ENCODE peak calls at places on chromosome 21, in eight cellular contexts. H is A549, D is uterus, V is heart left ventricle, I is left lung, O is cardiac muscle cell, R is gastrocnemius medialis, F is kidney. J is an unnamed sample.

GRCh38 chr21:41952568-41953248 is 1.1 kb downstream of the C2CD2 start:
- DNase-seq in R (no peak), F (peak; percentile 78), D (no peak), I (no peak), V (no peak), O (no peak), H (no peak), J (no peak)

GRCh38 chr21:42746593-42747266 is 93.3 kb downstream of the PDE9A start:
- DNase-seq in H (no peak), D (no peak), V (peak; percentile 72), R (no peak), O (no peak), F (peak; percentile 80), I (peak; percentile 82), J (no peak)

GRCh38 chr21:45496968-45497845 is 45.0 kb downstream of the SLC19A1 start:
- DNase-seq in R (no peak), O (no peak), H (no peak), F (peak; percentile 73), D (no peak), V (peak; percentile 20), I (peak; percentile 30), J (peak; percentile 36)

GRCh38 chr21:36452281-36452680 is 27.6 kb downstream of the CLDN14 start:
- DNase-seq in O (no peak), I (no peak), F (no peak), V (no peak), D (no peak), R (no peak), H (no peak), J (no peak)

GRCh38 chr21:42191978-42192595 is 26.9 kb upstream of the ABCG1 start:
- DNase-seq in F (no peak), V (no peak), I (no peak), O (no peak), H (no peak), R (no peak), D (no peak), J (no peak)

GRCh38 chr21:35801388-35801787 is 258.9 kb downstream of the SETD4 start:
- DNase-seq in F (no peak), O (no peak), V (no peak), H (no peak), I (no peak), D (no peak), R (no peak), J (no peak)

GRCh38 chr21:45468051-45468970 is 63.3 kb downstream of the COL18A1 start:
- DNase-seq in R (no peak), I (no peak), H (no peak), O (no peak), V (peak; percentile 26), F (peak; percentile 76), D (no peak), J (no peak)

GRCh38 chr21:43758132-43758619 is 17.9 kb downstream of the CSTB start:
- DNase-seq in O (peak; percentile 86), D (peak; percentile 65), I (no peak), F (no peak), R (no peak), H (no peak), V (no peak), J (peak; percentile 60)

GRCh38 chr21:45887788-45888187 is 93.8 kb upstream of the COL6A1 start:
- DNase-seq in O (no peak), I (no peak), R (no peak), H (no peak), D (no peak), V (peak; percentile 77), F (peak; percentile 53), J (no peak)

GRCh38 chr21:44985441-44986401 is 45.9 kb downstream of the SLX9 start:
- DNase-seq in V (peak; percentile 23), D (peak; percentile 12), I (peak; percentile 28), H (no peak), F (peak; percentile 72), R (no peak), O (no peak), J (no peak)

GRCh38 chr21:44878053-44878982 is 4.8 kb upstream of the PTTG1IP start:
- DNase-seq in O (no peak), H (no peak), V (peak; percentile 23), F (no peak), D (no peak), R (no peak), I (no peak), J (peak; percentile 56)

GRCh38 chr21:42617476-42617875 is 35.9 kb upstream of the PDE9A start:
- DNase-seq in O (no peak), V (no peak), I (no peak), F (no peak), H (no peak), D (peak; percentile 9), R (no peak), J (no peak)

GRCh38 chr21:44507673-44508425 is 32.1 kb downstream of the KRTAP10-1 start:
- DNase-seq in H (no peak), I (no peak), D (no peak), F (peak; percentile 50), V (peak; percentile 15), R (no peak), O (no peak), J (no peak)

GRCh38 chr21:35051287-35051818 is 2.3 kb upstream of the RUNX1 start:
- DNase-seq in D (peak; percentile 31), F (peak; percentile 87), I (peak; percentile 91), R (peak; percentile 88), H (peak; percentile 43), O (peak; percentile 95), V (peak; percentile 91), J (peak; percentile 75)

GRCh38 chr21:44074315-44074958 is 32.8 kb upstream of the PWP2 start:
- DNase-seq in V (no peak), I (no peak), O (no peak), H (no peak), F (no peak), D (no peak), R (no peak), J (no peak)

DNA sequence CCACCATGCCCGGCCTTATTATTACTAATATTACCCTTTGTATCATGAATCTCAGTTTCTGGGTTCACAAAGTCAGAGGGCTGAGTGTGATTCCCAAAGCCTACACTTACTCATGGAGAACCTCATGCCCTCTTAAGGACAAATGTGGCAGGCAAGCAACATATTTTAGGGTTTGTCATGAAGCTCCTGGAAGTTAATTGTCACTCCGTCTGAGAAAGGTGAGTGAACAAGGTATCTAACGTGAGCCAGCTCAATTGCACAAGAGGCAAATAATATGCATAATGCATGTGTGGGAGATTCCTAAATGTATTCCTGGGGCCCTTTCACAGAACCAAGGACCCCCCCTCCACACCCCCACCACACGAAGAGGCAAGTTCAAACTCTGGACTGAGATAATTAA is 10.1 kb upstream of the TIAM1 start:
- DNase-seq in O (no peak), R (no peak), F (no peak), H (no peak), D (no peak), I (no peak), V (no peak), J (no peak)
- H3K4me3 ChIP-seq in O (no peak overlapping the region), R (no peak overlapping the region), F (no peak overlapping the region), H (no peak overlapping the region), D (no peak overlapping the region), I (no peak overlapping the region), V (no peak overlapping the region), J (no peak overlapping the region)

GRCh38 chr21:39630827-39631226 is 18.1 kb downstream of the B3GALT5 start:
- DNase-seq in H (no peak), R (no peak), O (no peak), V (no peak), F (no peak), D (no peak), I (no peak), J (no peak)

GRCh38 chr21:39631842-39632577 is 19.3 kb downstream of the B3GALT5 start:
- DNase-seq in F (no peak), R (no peak), H (no peak), O (no peak), D (no peak), V (no peak), I (no peak), J (no peak)

GRCh38 chr21:39628380-39628779 is 15.6 kb downstream of the B3GALT5 start:
- DNase-seq in O (no peak), F (no peak), D (no peak), I (no peak), V (no peak), R (no peak), H (no peak), J (no peak)

GRCh38 chr21:39633043-39633442 is 20.3 kb downstream of the B3GALT5 start:
- DNase-seq in O (no peak), I (no peak), R (no peak), F (no peak), H (peak; percentile 36), D (no peak), V (no peak), J (no peak)

GRCh38 chr21:39630191-39630591 is 17.5 kb downstream of the B3GALT5 start:
- DNase-seq in O (no peak), F (no peak), V (no peak), D (no peak), H (peak; percentile 25), R (no peak), I (no peak), J (no peak)
- H3K4me1 ChIP-seq in O (no peaks in the 10 kb centered on the region), F (no peaks in the 10 kb centered on the region), V (no peaks in the 10 kb centered on the region), D (no peaks in the 10 kb centered on the region), H (peaks cover 49% of the 10 kb centered on the region), R (no peaks in the 10 kb centered on the region), I (no peaks in the 10 kb centered on the region), J (no peaks in the 10 kb centered on the region)

DNA sequence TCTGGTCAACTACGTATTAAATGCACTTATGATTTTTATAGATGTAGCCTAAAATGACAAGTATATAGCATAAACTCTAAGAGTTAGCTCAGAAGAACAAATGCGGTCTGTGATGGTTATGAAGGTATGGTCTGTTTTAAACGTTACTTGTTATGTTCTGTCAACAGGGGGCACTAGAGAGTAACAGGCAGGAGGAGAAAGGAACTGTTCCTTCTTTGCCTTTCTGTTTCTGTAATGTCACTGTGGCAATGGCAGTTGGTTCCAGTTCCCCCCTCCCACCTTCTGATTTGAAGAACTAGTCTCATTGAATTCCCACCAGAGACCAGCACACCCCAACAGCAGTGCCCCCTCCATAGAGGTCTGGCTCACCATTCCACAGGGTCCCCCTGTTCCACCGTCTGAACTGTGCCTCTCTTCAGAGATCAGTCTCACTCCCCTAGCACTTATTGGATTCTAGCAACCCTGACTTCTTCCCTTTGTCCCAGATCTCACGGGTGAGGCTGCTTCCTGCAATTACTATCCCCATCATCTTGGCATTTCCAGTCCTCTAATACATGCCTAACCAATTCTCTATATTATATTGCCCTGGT is 14.0 kb downstream of the KRTAP24-1 start:
- DNase-seq in O (peak; percentile 3), I (no peak), D (no peak), R (no peak), V (no peak), F (no peak), H (no peak), J (no peak)
- TF ChIP-seq CTCF in O (peak; percentile 20), I (no peak), D (no peak), R (no peak), V (no peak), F (no peak), H (no peak), J (peak; percentile 50)

DNA sequence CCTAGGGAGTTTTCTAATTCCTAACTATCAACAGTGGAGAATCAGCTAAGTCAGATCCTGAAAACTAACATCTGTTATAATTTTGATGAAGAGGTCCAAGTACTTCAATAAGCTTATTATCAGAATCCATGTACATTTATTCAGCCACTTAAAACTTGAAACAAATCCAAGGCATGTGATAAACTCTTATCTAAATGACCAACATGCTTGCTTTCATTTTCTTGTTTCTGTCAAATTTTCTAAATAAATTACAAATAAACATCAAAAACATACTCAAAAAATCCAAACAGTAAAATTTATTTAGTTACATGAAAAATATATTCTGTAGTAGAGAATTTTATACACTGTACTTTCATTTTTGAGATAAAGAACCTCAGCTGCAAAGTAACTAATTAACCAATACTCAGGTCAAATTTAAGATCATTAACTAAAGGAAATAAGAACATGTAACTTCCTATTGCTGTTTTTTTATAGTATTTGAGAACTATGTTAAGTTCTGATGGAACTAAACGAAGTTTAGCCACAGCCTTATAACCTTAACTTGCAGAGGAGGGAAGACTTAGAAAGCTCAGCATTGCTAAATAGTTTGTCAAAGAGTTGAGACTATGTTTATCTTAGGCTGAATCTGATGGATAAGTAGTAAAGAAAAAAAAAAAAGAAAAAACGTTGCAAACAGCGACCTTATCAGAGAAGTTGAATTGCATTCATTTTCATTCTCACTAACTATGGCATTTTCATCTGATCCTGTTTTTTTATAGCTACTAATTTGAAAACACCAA is 44.9 kb downstream of the SYNJ1 start:
- DNase-seq in I (no peak), H (no peak), R (no peak), D (no peak), V (no peak), O (no peak), F (no peak), J (no peak)
- H3K4me3 ChIP-seq in I (no peak overlapping the region), H (no peak overlapping the region), R (no peak overlapping the region), D (no peak overlapping the region), V (no peak overlapping the region), O (no peak overlapping the region), F (peak overlapping the region; percentile 47), J (no peak overlapping the region)